ENCODE peak calls at places on chromosomes 5 and 9, in four cellular contexts. X is mammary epithelial cell, K is A549, F is endothelial cell of umbilical vein. Q is an unnamed sample.

GRCh38 chr9:114305189-114305555 is 17.7 kb upstream of the ORM1 start:
- DNase-seq in K (no peak), X (no peak), F (no peak), Q (no peak)

GRCh38 chr5:181160-181559 is 10.1 kb upstream of the LRRC14B start:
- DNase-seq in F (no peak), X (no peak), K (no peak), Q (no peak)

GRCh38 chr9:33939924-33940874 is 108.5 kb downstream of the UBAP2 start:
- DNase-seq in F (no peak), K (no peak), X (peak), Q (no peak)

GRCh38 chr5:151471276-151471675 is 23.9 kb downstream of the SLC36A1 start:
- DNase-seq in K (no peak), F (no peak), X (no peak), Q (no peak)

GRCh38 chr9:2718698-2719033 is 1.4 kb downstream of the KCNV2 start:
- DNase-seq in F (no peak), K (no peak), X (no peak), Q (no peak)

GRCh38 chr9:126508171-126508591 is 105.5 kb upstream of the LMX1B start:
- DNase-seq in F (no peak), X (no peak), K (no peak), Q (no peak)

GRCh38 chr5:18113724-18114123 is 479.5 kb downstream of the TAF11L14 start:
- DNase-seq in K (no peak), F (no peak), X (peak), Q (no peak)

GRCh38 chr5:113246371-113246870 is 188.4 kb downstream of the TSSK1B start:
- DNase-seq in K (no peak), F (peak), X (no peak), Q (no peak)

GRCh38 chr9:107274953-107275422 is 8.1 kb upstream of the RAD23B start:
- DNase-seq in X (peak), K (peak), F (no peak), Q (no peak)

GRCh38 chr9:79570449-79571308 is 1.1 kb upstream of the TLE4 start:
- DNase-seq in K (peak), X (peak), F (peak), Q (no peak)

GRCh38 chr9:124345751-124346281 is 69.4 kb downstream of the PSMB7 start:
- DNase-seq in F (no peak), X (no peak), K (no peak), Q (no peak)

GRCh38 chr9:79301549-79301948 is 270.2 kb upstream of the TLE4 start:
- DNase-seq in X (no peak), K (no peak), F (no peak), Q (no peak)

GRCh38 chr5:141513021-141513626 is 24.2 kb downstream of the PCDHGC5 start:
- DNase-seq in F (peak), X (no peak), K (no peak), Q (no peak)

GRCh38 chr5:171392585-171393159 is 5.0 kb downstream of the NPM1 start:
- DNase-seq in X (no peak), K (no peak), F (no peak), Q (no peak)

GRCh38 chr5:115992848-115993350 is 30.6 kb downstream of the LVRN start:
- DNase-seq in X (no peak), F (no peak), K (no peak), Q (no peak)

GRCh38 chr5:124289641-124290201 is 456.7 kb downstream of the ZNF608 start:
- DNase-seq in X (peak), K (no peak), F (no peak), Q (peak)

GRCh38 chr5:130992095-130992494 is 173.0 kb downstream of the HINT1 start:
- DNase-seq in K (no peak), F (no peak), X (no peak), Q (no peak)

GRCh38 chr5:64680289-64680688 is 10.0 kb upstream of the SHISAL2B start:
- DNase-seq in K (no peak), F (no peak), X (peak), Q (no peak)

GRCh38 chr5:115773010-115773580 is 43.4 kb downstream of the CDO1 start:
- DNase-seq in X (no peak), F (no peak), K (no peak), Q (no peak)

GRCh38 chr5:158265931-158266710 is 407.2 kb upstream of the CLINT1 start:
- DNase-seq in F (no peak), X (no peak), K (no peak), Q (no peak)

GRCh38 chr5:72470817-72471216 is 36.4 kb downstream of the ZNF366 start:
- DNase-seq in X (peak), K (no peak), F (no peak), Q (no peak)

GRCh38 chr5:150302301-150303069 is at the start of gene ARSI:
- DNase-seq in F (no peak), K (peak), X (peak), Q (no peak)

GRCh38 chr9:27528278-27528885 is 1.2 kb downstream of the MOB3B start:
- DNase-seq in F (peak), K (no peak), X (peak), Q (peak)

GRCh38 chr5:133742370-133743036 is 130.2 kb upstream of the FSTL4 start:
- DNase-seq in F (no peak), X (no peak), K (peak), Q (no peak)

GRCh38 chr9:88678008-88678407 is 143.0 kb downstream of the NXNL2 start:
- DNase-seq in X (no peak), K (no peak), F (no peak), Q (no peak)

GRCh38 chr9:14326264-14326826 is 12.4 kb upstream of the NFIB start:
- DNase-seq in F (peak), K (no peak), X (peak), Q (peak)

GRCh38 chr5:96049398-96050272 is 88.0 kb upstream of the ELL2 start:
- DNase-seq in X (peak), K (no peak), F (peak), Q (no peak)

GRCh38 chr5:154782812-154783592 is 27.8 kb downstream of the LARP1 start:
- DNase-seq in F (no peak), K (no peak), X (no peak), Q (no peak)
- H3K4me2 ChIP-seq in F (no peak), K (no peak), X (no peak), Q (no peak)

GRCh38 chr5:132095077-132095744 is 21.6 kb downstream of the CSF2 start:
- DNase-seq in X (peak), K (no peak), F (peak), Q (no peak)

GRCh38 chr5:132096904-132097303 is 23.3 kb downstream of the CSF2 start:
- DNase-seq in K (no peak), X (no peak), F (no peak), Q (no peak)

GRCh38 chr5:132093310-132093709 is 19.7 kb downstream of the CSF2 start:
- DNase-seq in F (no peak), X (no peak), K (no peak), Q (no peak)

GRCh38 chr5:132094393-132095076 is 20.9 kb downstream of the CSF2 start:
- DNase-seq in X (peak), F (peak), K (peak), Q (no peak)

GRCh38 chr5:132095745-132096084 is 22.1 kb downstream of the CSF2 start:
- DNase-seq in F (no peak), X (no peak), K (no peak), Q (no peak)
- H3K4me2 ChIP-seq in F (no peak), X (peak), K (no peak), Q (no peak)

GRCh38 chr5:54969856-54970828 is 15.3 kb downstream of the ESM1 start:
- DNase-seq in X (no peak), F (peak), K (no peak), Q (no peak)
- H3K4me2 ChIP-seq in X (no peak), F (peak), K (no peak), Q (no peak)

GRCh38 chr5:37838152-37838932 is 1.5 kb downstream of the GDNF start:
- DNase-seq in F (peak), K (peak), X (peak), Q (no peak)

GRCh38 chr5:37837101-37838032 is 2.5 kb downstream of the GDNF start:
- DNase-seq in F (peak), K (peak), X (peak), Q (no peak)

GRCh38 chr5:37839441-37840035 is 303 bp downstream of the GDNF start:
- DNase-seq in K (peak), X (peak), F (peak), Q (no peak)

GRCh38 chr5:37840036-37840909 is at the start of gene GDNF:
- DNase-seq in X (peak), K (peak), F (peak), Q (no peak)

DNA sequence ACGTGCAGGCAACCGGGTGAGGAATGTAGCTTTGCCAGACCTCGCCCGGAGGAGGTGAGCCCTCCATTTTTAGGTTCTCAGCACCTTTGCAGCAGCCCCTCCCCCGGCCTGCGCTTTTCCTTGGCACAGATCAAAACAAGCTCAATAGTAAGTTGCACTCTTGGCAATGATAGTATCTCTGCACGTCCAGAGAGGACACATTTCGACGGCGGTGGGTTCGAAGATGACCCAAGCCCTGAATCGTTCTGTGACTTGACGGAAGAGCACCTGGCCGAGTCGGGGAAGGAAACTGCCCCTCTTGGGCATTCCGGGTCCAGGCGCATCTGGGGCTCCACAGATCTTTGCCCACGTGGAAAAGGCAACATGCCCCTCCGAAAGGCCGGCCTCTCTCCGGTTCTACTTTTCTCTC is 904 bp downstream of the GDNF start:
- DNase-seq in K (no peak), F (no peak), X (no peak), Q (no peak)
- H3K4me2 ChIP-seq in K (peak), F (no peak), X (peak), Q (no peak)

GRCh38 chr5:36388288-36388687 is 86.6 kb upstream of the RANBP3L start:
- DNase-seq in K (no peak), X (no peak), F (no peak), Q (no peak)

GRCh38 chr5:36383942-36384341 is 82.2 kb upstream of the RANBP3L start:
- DNase-seq in F (no peak), X (no peak), K (no peak), Q (no peak)

GRCh38 chr5:36382890-36383289 is 81.2 kb upstream of the RANBP3L start:
- DNase-seq in F (no peak), X (no peak), K (no peak), Q (no peak)

GRCh38 chr5:36385495-36385894 is 83.8 kb upstream of the RANBP3L start:
- DNase-seq in K (no peak), X (no peak), F (no peak), Q (no peak)

GRCh38 chr5:36384845-36385244 is 83.1 kb upstream of the RANBP3L start:
- DNase-seq in F (no peak), X (no peak), K (no peak), Q (no peak)
- H3K4me2 ChIP-seq in F (no peak), X (no peak), K (no peak), Q (no peak)

DNA sequence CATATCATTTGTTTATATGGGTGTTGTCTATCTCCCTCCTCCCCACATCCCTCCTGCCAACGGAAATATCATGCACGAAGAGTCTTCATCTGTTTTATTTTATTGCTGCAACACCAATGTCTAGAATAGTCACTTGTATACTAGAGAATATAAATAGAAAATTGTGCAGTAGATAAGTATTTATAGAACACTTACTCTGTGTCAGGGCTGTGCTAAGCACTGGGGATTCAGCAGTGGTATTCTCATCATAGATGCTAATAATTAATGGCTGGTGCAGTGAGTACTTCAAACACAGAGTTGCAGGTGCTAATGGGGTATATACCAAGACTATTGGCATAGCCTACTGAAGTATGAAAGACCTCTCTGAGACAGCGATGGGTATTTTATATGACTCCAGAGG is 353.5 kb upstream of the CDH6 start:
- DNase-seq in X (no peak), F (no peak), K (no peak), Q (no peak)
- H3K4me2 ChIP-seq in X (no peak), F (no peak), K (no peak), Q (no peak)

GRCh38 chr9:132168347-132168746 is 6.5 kb downstream of the NTNG2 start:
- DNase-seq in F (no peak), X (peak), K (no peak), Q (no peak)
- H3K4me2 ChIP-seq in F (no peak), X (no peak), K (no peak), Q (no peak)

GRCh38 chr5:97065475-97065874 is 76.9 kb downstream of the LIX1 start:
- DNase-seq in X (no peak), F (no peak), K (no peak), Q (no peak)
- H3K4me2 ChIP-seq in X (no peak), F (no peak), K (no peak), Q (no peak)

Q was measured in DND-41.